ENCODE peak calls at places on chromosome 1, in nine cellular contexts. L is cerebellar cortex; P is heart left ventricle; G is glomerular endothelial cell; H is mammary epithelial cell; Z is posterior cingulate gyrus; U is activated T-cell treated with anti-CD3 and anti-CD28 coated beads for 1 hour; B is stimulated activated CD4-positive, alpha-beta T cell treated with anti-CD3 and anti-CD28 coated beads, Interleukin-1b, Interleukin-23, amount 100 ng/mL, for 4 hours; D is AG08395. X is an unnamed sample.

GRCh38 chr1:109824349-109825115 is 60.8 kb upstream of the EPS8L3 start:
- DNase-seq in L (no peak), P (no peak), G (no peak), H (no peak), Z (no peak), U (no peak), B (no peak), D (no peak), X (no peak)

GRCh38 chr1:58944439-58944838 is 160.6 kb upstream of the JUN start:
- DNase-seq in L (no peak), P (no peak), G (no peak), H (no peak), Z (no peak), U (no peak), B (no peak), D (no peak), X (no peak)

GRCh38 chr1:233664804-233665574 is 51.1 kb downstream of the KCNK1 start:
- DNase-seq in L (no peak), P (no peak), G (no peak), H (no peak), Z (no peak), U (no peak), B (no peak), D (no peak), X (no peak)

GRCh38 chr1:2372551-2373490 is 18.5 kb downstream of the MORN1 start:
- DNase-seq in L (no peak), P (no peak), G (no peak), H (peak; percentile 24), Z (peak; percentile 1), U (no peak), B (no peak), D (no peak), X (no peak)

GRCh38 chr1:245710961-245711903 is 556.4 kb downstream of the KIF26B start:
- DNase-seq in L (no peak), P (no peak), G (no peak), H (no peak), Z (no peak), U (no peak), B (no peak), D (no peak), X (no peak)

GRCh38 chr1:230744382-230744781 is 2.8 kb upstream of the CAPN9 start:
- DNase-seq in L (no peak), P (no peak), G (no peak), H (no peak), Z (no peak), U (no peak), B (no peak), D (peak; percentile 31), X (no peak)

GRCh38 chr1:91537281-91538069 is 36.8 kb downstream of the CDC7 start:
- DNase-seq in L (no peak), P (no peak), G (no peak), H (peak; percentile 9), Z (no peak), U (no peak), B (no peak), D (peak; percentile 71), X (no peak)

GRCh38 chr1:234970731-234971476 is 157.7 kb downstream of the TOMM20 start:
- DNase-seq in L (peak; percentile 71), P (peak; percentile 75), G (no peak), H (peak; percentile 80), Z (peak; percentile 38), U (no peak), B (no peak), D (peak; percentile 87), X (no peak)

GRCh38 chr1:59026472-59026948 is 242.7 kb upstream of the JUN start:
- DNase-seq in L (no peak), P (no peak), G (no peak), H (peak; percentile 48), Z (no peak), U (no peak), B (no peak), D (peak; percentile 88), X (no peak)

GRCh38 chr1:53442297-53442696 is 16.9 kb upstream of the DMRTB1 start:
- DNase-seq in L (no peak), P (no peak), G (no peak), H (peak; percentile 17), Z (no peak), U (no peak), B (no peak), D (no peak), X (no peak)

GRCh38 chr1:174877208-174877673 is 122.5 kb upstream of the CACYBP start:
- DNase-seq in L (no peak), P (peak; percentile 10), G (no peak), H (no peak), Z (peak; percentile 23), U (no peak), B (no peak), D (no peak), X (no peak)

GRCh38 chr1:55232448-55233148 is 17.4 kb upstream of the USP24 start:
- DNase-seq in L (no peak), P (no peak), G (no peak), H (no peak), Z (no peak), U (no peak), B (no peak), D (no peak), X (no peak)

GRCh38 chr1:211925016-211925415 is 94.5 kb upstream of the LPGAT1 start:
- DNase-seq in L (no peak), P (no peak), G (no peak), H (peak; percentile 66), Z (no peak), U (no peak), B (no peak), D (no peak), X (no peak)

GRCh38 chr1:53543771-53544695 is 84.8 kb downstream of the DMRTB1 start:
- DNase-seq in L (no peak), P (no peak), G (no peak), H (no peak), Z (no peak), U (no peak), B (no peak), D (peak; percentile 66), X (no peak)

GRCh38 chr1:203175237-203176181 is at the start of gene MYBPH:
- DNase-seq in L (no peak), P (peak; percentile 34), G (no peak), H (no peak), Z (no peak), U (no peak), B (no peak), D (no peak), X (no peak)

GRCh38 chr1:167305705-167306277 is 85.1 kb downstream of the POU2F1 start:
- DNase-seq in L (no peak), P (no peak), G (no peak), H (peak; percentile 23), Z (no peak), U (no peak), B (no peak), D (no peak), X (no peak)